ENCODE peak calls at places on chromosomes 3 and 15, in seven cellular contexts. X is mesendoderm, E is IMR-90, H is neuronal stem cell, P is H1, C is H9, V is mesenchymal stem cell. I is an unnamed sample.

GRCh38 chr3:37115451-37115850 is 58.9 kb downstream of the LRRFIP2 start:
- DNase-seq in X (no peak), E (peak; percentile 48), H (no peak), P (no peak), C (no peak), V (no peak), I (peak; percentile 90)

GRCh38 chr3:122295286-122295685 is 29.8 kb upstream of the CSTA start:
- DNase-seq in X (no peak), E (no peak), H (no peak), P (no peak), C (no peak), V (no peak), I (no peak)

GRCh38 chr3:156024904-156025303 is 95.5 kb upstream of the KCNAB1 start:
- DNase-seq in X (peak; percentile 71), E (peak; percentile 8), H (no peak), P (no peak), C (no peak), V (peak; percentile 8), I (peak; percentile 32)

GRCh38 chr3:20046556-20046955 is 6.3 kb downstream of the KAT2B start:
- DNase-seq in X (no peak), E (no peak), H (no peak), P (no peak), C (no peak), V (no peak), I (no peak)

GRCh38 chr15:69154684-69155083 is 5.8 kb upstream of the GLCE start:
- DNase-seq in X (peak; percentile 63), E (peak; percentile 93), H (no peak), P (no peak), C (no peak), V (peak; percentile 61), I (no peak)

GRCh38 chr15:99305761-99306505 is 54.7 kb downstream of the LRRC28 start:
- DNase-seq in X (peak; percentile 24), E (peak; percentile 87), H (peak; percentile 17), P (no peak), C (no peak), V (peak; percentile 28), I (no peak)

GRCh38 chr3:155664922-155665695 is 79.8 kb downstream of the PLCH1 start:
- DNase-seq in X (no peak), E (peak; percentile 69), H (no peak), P (no peak), C (no peak), V (peak; percentile 82), I (no peak)

GRCh38 chr3:175672119-175672689 is 813.1 kb downstream of the NAALADL2 start:
- DNase-seq in X (no peak), E (peak; percentile 63), H (no peak), P (no peak), C (no peak), V (peak; percentile 54), I (no peak)

GRCh38 chr15:88300018-88300549 is 43.5 kb upstream of the NTRK3 start:
- DNase-seq in X (no peak), E (no peak), H (no peak), P (no peak), C (no peak), V (no peak), I (no peak)

GRCh38 chr3:72279631-72280041 is 494.7 kb upstream of the PROK2 start:
- DNase-seq in X (no peak), E (no peak), H (no peak), P (no peak), C (no peak), V (no peak), I (no peak)

GRCh38 chr15:62773369-62774165 is 269.0 kb upstream of the TPM1 start:
- DNase-seq in X (no peak), E (no peak), H (no peak), P (no peak), C (no peak), V (no peak), I (no peak)

GRCh38 chr3:119310052-119310451 is 15.9 kb downstream of the ARHGAP31 start:
- DNase-seq in X (peak; percentile 58), E (peak; percentile 97), H (peak; percentile 50), P (no peak), C (no peak), V (peak; percentile 94), I (peak; percentile 66)

GRCh38 chr3:23697416-23697815 is 108.3 kb upstream of the UBE2E1 start:
- DNase-seq in X (no peak), E (no peak), H (no peak), P (no peak), C (peak; percentile 55), V (no peak), I (no peak)

GRCh38 chr3:126447456-126448106 is 28.1 kb downstream of the ZXDC start:
- DNase-seq in X (no peak), E (peak; percentile 13), H (no peak), P (no peak), C (no peak), V (no peak), I (no peak)

GRCh38 chr3:157920804-157921203 is 185.4 kb downstream of the SHOX2 start:
- DNase-seq in X (no peak), E (no peak), H (peak; percentile 43), P (no peak), C (no peak), V (no peak), I (no peak)

GRCh38 chr3:187318819-187319616 is 27.5 kb upstream of the MASP1 start:
- DNase-seq in X (peak; percentile 74), E (peak; percentile 73), H (peak; percentile 59), P (no peak), C (peak; percentile 55), V (peak; percentile 68), I (peak; percentile 27)

GRCh38 chr3:53382106-53382505 is 34.8 kb upstream of the DCP1A start:
- DNase-seq in X (no peak), E (peak; percentile 13), H (no peak), P (no peak), C (no peak), V (no peak), I (peak; percentile 34)

GRCh38 chr3:44414517-44415090 is 62.9 kb downstream of the ZNF445 start:
- DNase-seq in X (no peak), E (no peak), H (no peak), P (no peak), C (no peak), V (no peak), I (no peak)

GRCh38 chr3:87900061-87900460 is 158.7 kb downstream of the CGGBP1 start:
- DNase-seq in X (peak; percentile 24), E (no peak), H (no peak), P (no peak), C (no peak), V (no peak), I (no peak)

GRCh38 chr15:40098489-40099261 is 10.0 kb downstream of the BMF start:
- DNase-seq in X (peak; percentile 92), E (peak; percentile 98), H (no peak), P (no peak), C (peak; percentile 50), V (peak; percentile 99), I (peak; percentile 52)

DNA sequence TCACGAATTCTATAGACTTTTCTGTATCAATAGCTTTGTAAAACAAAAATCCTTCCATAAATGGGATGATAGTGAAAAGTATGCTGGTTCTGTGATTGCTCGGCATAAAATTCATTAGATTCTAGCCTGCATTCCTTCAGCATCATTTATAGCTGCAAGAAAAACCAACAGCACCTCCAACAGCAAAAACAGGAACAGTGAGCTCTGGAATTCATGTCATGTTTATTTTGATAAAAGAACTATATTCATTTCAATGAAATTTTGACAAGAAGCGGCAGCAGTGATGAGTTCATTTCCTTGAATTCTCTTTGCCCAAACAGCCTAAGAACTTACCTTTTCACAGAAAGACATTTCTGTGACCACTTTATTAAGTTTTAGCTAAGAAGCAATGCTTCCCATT is 515.2 kb upstream of the CCDC54 start:
- DNase-seq in X (no peak), E (peak; percentile 70), H (no peak), P (no peak), C (no peak), V (no peak), I (no peak)
- H2BK120ac ChIP-seq in X (no peak overlapping the region), E (peak overlapping the region; percentile 42), H (no peak overlapping the region), P (no peak overlapping the region), C (no peak overlapping the region), V (no peak overlapping the region), I (no peak overlapping the region)

GRCh38 chr3:104066658-104067057 is 1300.1 kb upstream of the ALCAM start:
- DNase-seq in X (peak; percentile 85), E (no peak), H (no peak), P (no peak), C (no peak), V (peak; percentile 77), I (peak; percentile 3)
- H2BK120ac ChIP-seq in X (no peak overlapping the region), E (no peak overlapping the region), H (no peak overlapping the region), P (no peak overlapping the region), C (no peak overlapping the region), V (no peak overlapping the region), I (no peak overlapping the region)

DNA sequence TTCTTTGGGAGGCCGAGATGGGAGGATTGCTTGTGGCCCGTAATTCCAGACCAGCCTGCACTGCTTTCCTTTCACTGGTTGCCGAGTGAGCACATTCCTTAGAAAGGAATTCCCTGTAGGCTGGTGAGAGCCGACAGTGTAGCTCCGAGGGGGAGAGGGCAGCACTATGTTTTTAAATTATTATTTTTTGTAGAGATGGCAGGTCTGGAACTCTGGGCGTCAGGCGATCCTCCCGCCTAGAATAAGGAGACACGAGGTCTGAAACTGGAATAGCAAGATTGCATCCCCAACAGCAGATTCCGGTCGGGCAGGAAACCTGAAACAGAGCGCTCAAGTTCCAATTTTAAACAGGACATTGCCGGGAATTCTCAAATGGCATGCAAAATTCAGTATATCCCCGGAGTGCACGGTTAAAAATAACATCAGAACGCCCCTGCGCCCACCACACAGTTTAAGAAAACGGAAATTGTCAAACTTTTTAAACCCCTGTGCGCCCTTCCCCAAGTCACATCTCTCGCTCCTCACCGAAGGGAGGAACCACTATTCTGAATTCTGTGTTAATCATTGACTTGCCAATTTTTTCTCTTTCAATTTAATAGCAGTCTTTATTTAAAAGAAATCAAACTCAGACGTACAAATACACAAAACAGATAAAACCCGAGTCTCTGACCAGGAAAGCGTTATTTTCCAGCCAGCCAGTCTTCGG is 637 bp upstream of the RNU5B-1 start:
- DNase-seq in X (peak; percentile 94), E (peak; percentile 43), H (peak; percentile 48), P (no peak), C (peak; percentile 64), V (peak; percentile 61), I (peak; percentile 77)
- H2BK120ac ChIP-seq in X (peak overlapping the region; percentile 69), E (peak overlapping the region; percentile 25), H (peak overlapping the region; percentile 88), P (peak overlapping the region; percentile 86), C (peak overlapping the region; percentile 65), V (peak overlapping the region; percentile 93), I (peak overlapping the region; percentile 81)

GRCh38 chr15:41559489-41560177 is 621 bp downstream of the TYRO3 start:
- DNase-seq in X (peak; percentile 72), E (no peak), H (peak; percentile 31), P (no peak), C (peak; percentile 44), V (peak; percentile 30), I (no peak)
- H2BK120ac ChIP-seq in X (peak overlapping the region; percentile 62), E (peak overlapping the region; percentile 68), H (peak overlapping the region; percentile 63), P (peak overlapping the region; percentile 57), C (no peak overlapping the region), V (peak overlapping the region; percentile 85), I (peak overlapping the region; percentile 78)

GRCh38 chr15:55481842-55482241 is 26.2 kb downstream of the DNAAF4 start:
- DNase-seq in X (no peak), E (no peak), H (no peak), P (no peak), C (no peak), V (no peak), I (no peak)

DNA sequence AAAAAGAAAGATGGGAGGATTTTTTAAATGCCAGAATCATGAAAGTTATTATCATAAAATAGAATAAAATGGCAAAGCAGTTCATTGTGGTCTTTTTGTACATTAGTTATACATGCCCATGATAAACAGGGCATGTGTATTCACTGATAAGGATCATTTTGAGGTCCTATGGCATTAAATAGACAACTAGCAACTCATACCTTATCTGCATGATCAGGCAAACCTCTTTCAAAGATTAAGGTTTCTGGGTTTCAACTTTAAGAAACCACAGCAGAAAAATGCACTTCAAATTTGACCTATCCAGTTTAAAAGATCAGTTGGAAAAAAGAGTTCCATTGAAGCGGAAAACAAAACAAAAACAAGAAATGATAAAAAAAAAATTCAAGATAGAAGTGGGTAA is 22.8 kb downstream of the DNAAF4 start:
- DNase-seq in X (no peak), E (no peak), H (no peak), P (no peak), C (no peak), V (no peak), I (no peak)
- H2BK120ac ChIP-seq in X (no peak overlapping the region), E (no peak overlapping the region), H (no peak overlapping the region), P (no peak overlapping the region), C (no peak overlapping the region), V (no peak overlapping the region), I (no peak overlapping the region)

I was measured in trophoblast cell.